ENCODE peak calls at places on chromosomes 3 and 15, in six cellular contexts. C is neuronal stem cell, A is mesenchymal stem cell, O is IMR-90, T is H1, X is trophoblast cell. S is an unnamed sample.

GRCh38 chr15:84976746-84977345 is 4.8 kb upstream of the PDE8A start:
- DNase-seq in C (no peak), A (no peak), O (no peak), T (no peak), X (no peak), S (no peak)

GRCh38 chr15:45307230-45307924 is 55.3 kb downstream of the SLC28A2 start:
- DNase-seq in C (no peak), A (peak), O (peak), T (no peak), X (peak), S (no peak)

GRCh38 chr15:79595995-79596622 is 164.0 kb downstream of the MINAR1 start:
- DNase-seq in C (peak), A (peak), O (peak), T (peak), X (peak), S (peak)

GRCh38 chr3:171822707-171823106 is 12.4 kb upstream of the PLD1 start:
- DNase-seq in C (no peak), A (no peak), O (no peak), T (no peak), X (no peak), S (no peak)

GRCh38 chr15:84600331-84600686 is 500 bp upstream of the ZSCAN2 start:
- DNase-seq in C (no peak), A (peak), O (peak), T (no peak), X (peak), S (peak)

GRCh38 chr15:58758141-58758540 is 8.6 kb upstream of the ADAM10 start:
- DNase-seq in C (no peak), A (peak), O (peak), T (no peak), X (peak), S (no peak)

GRCh38 chr3:146035366-146035765 is 125.6 kb downstream of the PLOD2 start:
- DNase-seq in C (no peak), A (peak), O (peak), T (no peak), X (peak), S (no peak)

GRCh38 chr3:177427096-177427495 is 229.8 kb upstream of the TBL1XR1 start:
- DNase-seq in C (no peak), A (no peak), O (no peak), T (no peak), X (no peak), S (no peak)

GRCh38 chr15:62059108-62059817 is 984 bp downstream of the VPS13C start:
- DNase-seq in C (no peak), A (peak), O (no peak), T (no peak), X (no peak), S (no peak)

GRCh38 chr3:25652921-25653320 is 11.8 kb downstream of the TOP2B start:
- DNase-seq in C (no peak), A (no peak), O (peak), T (no peak), X (no peak), S (no peak)

GRCh38 chr15:66884661-66885237 is 180.7 kb upstream of the SMAD3 start:
- DNase-seq in C (no peak), A (no peak), O (no peak), T (no peak), X (no peak), S (no peak)

GRCh38 chr3:94043285-94043684 is 14.9 kb upstream of the STX19 start:
- DNase-seq in C (no peak), A (peak), O (no peak), T (no peak), X (no peak), S (no peak)

GRCh38 chr3:175129126-175129525 is 270.0 kb downstream of the NAALADL2 start:
- DNase-seq in C (no peak), A (peak), O (peak), T (no peak), X (no peak), S (no peak)

GRCh38 chr3:64209866-64210609 is 15.2 kb downstream of the PRICKLE2 start:
- DNase-seq in C (no peak), A (peak), O (no peak), T (no peak), X (no peak), S (no peak)

GRCh38 chr15:50890751-50891150 is 17.7 kb upstream of the AP4E1 start:
- DNase-seq in C (no peak), A (no peak), O (peak), T (no peak), X (peak), S (no peak)

GRCh38 chr3:32455609-32456428 is 46.8 kb downstream of the CMTM6 start:
- DNase-seq in C (no peak), A (no peak), O (no peak), T (no peak), X (no peak), S (no peak)

GRCh38 chr3:52293491-52294319 is 6.1 kb downstream of the GLYCTK start:
- DNase-seq in C (no peak), A (no peak), O (no peak), T (no peak), X (no peak), S (no peak)

GRCh38 chr3:40690696-40691597 is 166.2 kb downstream of the ZNF621 start:
- DNase-seq in C (no peak), A (no peak), O (no peak), T (no peak), X (no peak), S (no peak)

GRCh38 chr3:41693799-41694198 is 268.1 kb downstream of the ULK4 start:
- DNase-seq in C (no peak), A (no peak), O (peak), T (no peak), X (no peak), S (no peak)

GRCh38 chr3:148136816-148137215 is 560.9 kb upstream of the AGTR1 start:
- DNase-seq in C (no peak), A (no peak), O (no peak), T (no peak), X (no peak), S (no peak)

GRCh38 chr3:146163584-146163983 is 2.6 kb upstream of the PLOD2 start:
- DNase-seq in C (no peak), A (peak), O (peak), T (no peak), X (peak), S (no peak)

GRCh38 chr3:163481738-163482137 is 1596.6 kb downstream of the SI start:
- DNase-seq in C (no peak), A (no peak), O (no peak), T (no peak), X (no peak), S (no peak)

DNA sequence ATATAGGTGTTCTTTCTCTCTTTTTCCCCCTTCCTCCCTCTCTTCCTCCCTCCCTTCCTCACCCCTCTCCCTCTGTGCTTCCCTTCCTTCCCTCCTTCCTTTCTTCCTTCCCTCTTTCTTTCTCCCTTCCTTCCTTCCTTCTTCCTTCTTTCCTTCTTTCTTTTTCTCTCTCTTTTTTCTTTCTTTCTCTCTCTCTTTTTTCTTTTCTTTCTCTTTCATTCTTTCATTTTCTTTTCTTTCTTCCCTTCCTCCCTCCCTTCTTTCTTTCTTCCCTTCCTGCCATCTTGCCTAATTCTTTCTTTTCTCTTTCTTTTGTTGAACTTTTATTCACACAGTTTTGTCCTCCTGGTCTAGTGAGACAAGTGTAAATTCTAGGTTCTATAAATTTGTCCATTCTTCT is 1595.6 kb downstream of the SI start:
- DNase-seq in C (no peak), A (no peak), O (no peak), T (no peak), X (no peak), S (no peak)
- H2AFZ ChIP-seq in C (no peak), A (no peak), O (no peak), T (no peak), X (no peak), S (no peak)

GRCh38 chr3:135514064-135514455 is 451.5 kb upstream of the PPP2R3A start:
- DNase-seq in C (no peak), A (peak), O (no peak), T (no peak), X (no peak), S (no peak)
- H4K8ac ChIP-seq in C (no peak), A (no peak), O (peak), T (no peak), X (peak), S (no peak)

GRCh38 chr15:95646892-95647291 is 683.6 kb upstream of the NR2F2 start:
- DNase-seq in C (no peak), A (no peak), O (no peak), T (no peak), X (no peak), S (no peak)
- H4K91ac ChIP-seq in C (no peak), A (no peak), O (no peak), T (no peak), X (no peak), S (no peak)

GRCh38 chr15:56774356-56774755 is 41.0 kb upstream of the ZNF280D start:
- DNase-seq in C (no peak), A (no peak), O (no peak), T (no peak), X (no peak), S (no peak)

GRCh38 chr15:56772868-56773639 is 39.7 kb upstream of the ZNF280D start:
- DNase-seq in C (no peak), A (peak), O (peak), T (no peak), X (peak), S (no peak)

GRCh38 chr15:56778761-56779160 is 45.5 kb upstream of the ZNF280D start:
- DNase-seq in C (no peak), A (no peak), O (no peak), T (no peak), X (no peak), S (no peak)

GRCh38 chr15:56776839-56777238 is 43.5 kb upstream of the ZNF280D start:
- DNase-seq in C (no peak), A (no peak), O (no peak), T (no peak), X (no peak), S (no peak)

DNA sequence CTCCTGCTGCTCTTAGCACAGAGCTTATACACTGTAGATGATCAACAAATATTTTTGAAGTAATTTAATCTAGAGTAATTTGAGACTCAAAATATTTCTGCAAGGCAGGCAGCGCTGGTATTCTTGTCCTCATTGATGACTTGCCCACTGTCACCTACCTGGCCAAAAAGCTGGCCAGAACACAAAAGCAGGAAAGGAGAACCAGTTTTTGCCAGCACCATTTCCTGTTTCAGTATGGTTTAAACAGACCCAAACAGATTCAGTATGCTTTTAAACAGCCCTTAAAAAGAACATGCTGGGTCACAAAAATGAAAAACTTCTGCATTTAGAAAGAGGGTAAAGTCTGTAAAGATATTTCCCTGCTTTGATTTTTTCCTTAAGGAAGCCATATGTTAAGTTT is 42.3 kb upstream of the ZNF280D start:
- DNase-seq in C (no peak), A (no peak), O (no peak), T (no peak), X (no peak), S (no peak)
- H2AFZ ChIP-seq in C (no peak), A (no peak), O (no peak), T (no peak), X (no peak), S (no peak)

S was measured in H9.